ENCODE peak calls at places on chromosomes 16 and 17, in ten cellular contexts. Q is fibroblast of lung, L is thoracic aorta, U is astrocyte of the cerebellum, H is AG04449, G is retinal pigment epithelial cell, C is right atrium auricular region, F is left ventricle myocardium inferior, A is heart right ventricle, D is PC-9. B is an unnamed sample.

GRCh38 chr16:29994613-29995329 is 646 bp downstream of the HIRIP3 start:
- DNase-seq in H (no peak), U (no peak), L (no peak), F (no peak), D (peak), A (peak), G (no peak), Q (no peak), C (no peak), B (peak)

GRCh38 chr17:4949321-4950074 is 1.2 kb upstream of the PFN1 start:
- DNase-seq in D (peak), F (peak), L (no peak), H (no peak), G (no peak), A (peak), C (peak), U (no peak), Q (peak), B (peak)

GRCh38 chr17:37373530-37374159 is 2.1 kb upstream of the C17orf78 start:
- DNase-seq in F (peak), G (peak), H (peak), Q (peak), U (peak), D (peak), C (peak), A (no peak), L (no peak), B (peak)

GRCh38 chr16:30472328-30472942 is at the start of gene ITGAL:
- DNase-seq in G (no peak), A (peak), Q (no peak), F (peak), U (no peak), L (no peak), C (peak), H (no peak), D (no peak), B (no peak)

GRCh38 chr16:60636117-60636516 is 1400.1 kb downstream of the CDH8 start:
- DNase-seq in D (peak), C (no peak), L (no peak), H (no peak), U (no peak), F (no peak), G (no peak), A (no peak), Q (no peak), B (no peak)

GRCh38 chr17:32769846-32770245 is 107.1 kb downstream of the MYO1D start:
- DNase-seq in U (no peak), Q (no peak), H (no peak), C (no peak), D (peak), F (no peak), A (no peak), L (no peak), G (no peak), B (peak)

GRCh38 chr17:2212328-2212981 is 91.1 kb downstream of the SMG6 start:
- DNase-seq in Q (peak), U (no peak), H (no peak), D (peak), G (peak), C (peak), A (no peak), F (peak), L (peak), B (peak)

GRCh38 chr17:9432121-9432866 is 143.3 kb downstream of the STX8 start:
- DNase-seq in Q (peak), L (no peak), C (no peak), G (no peak), D (no peak), H (no peak), A (no peak), U (no peak), F (no peak), B (peak)

GRCh38 chr16:17270683-17271109 is 200.1 kb downstream of the XYLT1 start:
- DNase-seq in H (no peak), D (no peak), G (no peak), F (no peak), U (no peak), Q (no peak), L (no peak), C (no peak), A (no peak), B (no peak)

GRCh38 chr17:19426631-19427030 is 15.6 kb downstream of the RNF112 start:
- DNase-seq in D (no peak), L (no peak), U (no peak), Q (no peak), C (no peak), G (no peak), F (no peak), H (no peak), A (no peak), B (no peak)

GRCh38 chr16:58499615-58500328 is at the start of gene NDRG4:
- DNase-seq in L (no peak), F (no peak), A (peak), G (peak), D (peak), U (peak), C (no peak), Q (peak), H (peak), B (peak)

GRCh38 chr16:84458606-84459516 is 45.6 kb downstream of the MEAK7 start:
- DNase-seq in G (no peak), A (no peak), H (no peak), F (no peak), C (no peak), D (no peak), U (no peak), L (no peak), Q (no peak), B (no peak)

GRCh38 chr17:28008526-28008925 is 34.0 kb upstream of the NLK start:
- DNase-seq in U (peak), Q (peak), G (peak), F (peak), H (peak), L (no peak), C (no peak), D (peak), A (peak), B (peak)

GRCh38 chr17:63308272-63308671 is 137.8 kb downstream of the CYB561 start:
- DNase-seq in G (no peak), H (no peak), C (no peak), F (no peak), L (no peak), A (no peak), Q (no peak), U (no peak), D (no peak), B (no peak)

GRCh38 chr16:5008311-5008731 is 25.4 kb downstream of the NAGPA start:
- DNase-seq in L (no peak), A (no peak), F (no peak), D (no peak), G (no peak), C (no peak), U (no peak), H (no peak), Q (no peak), B (no peak)

GRCh38 chr16:14069818-14070217 is 1.3 kb upstream of the MRTFB start:
- DNase-seq in C (no peak), Q (no peak), U (no peak), F (no peak), D (no peak), G (no peak), L (no peak), A (no peak), H (no peak), B (no peak)

GRCh38 chr16:87240211-87241134 is 76.7 kb downstream of the C16orf95 start:
- DNase-seq in F (no peak), Q (peak), L (no peak), H (no peak), C (no peak), A (no peak), G (no peak), U (no peak), D (peak), B (peak)

GRCh38 chr16:20613471-20613887 is 37.3 kb upstream of the ACSM2B start:
- DNase-seq in U (no peak), G (no peak), H (no peak), D (no peak), A (no peak), L (no peak), Q (no peak), F (no peak), C (no peak), B (no peak)

GRCh38 chr17:19270951-19271611 is 33.9 kb downstream of the EPN2 start:
- DNase-seq in Q (no peak), U (no peak), D (no peak), A (peak), F (peak), H (no peak), L (no peak), G (no peak), C (peak), B (no peak)

GRCh38 chr17:77919276-77919675 is 39.2 kb upstream of the TNRC6C start:
- DNase-seq in U (no peak), L (no peak), H (no peak), C (no peak), D (no peak), F (no peak), G (no peak), Q (no peak), A (no peak), B (no peak)

GRCh38 chr16:23141500-23141899 is 7.8 kb downstream of the USP31 start:
- DNase-seq in H (no peak), L (no peak), A (no peak), G (no peak), C (no peak), D (no peak), Q (no peak), F (no peak), U (no peak), B (no peak)

GRCh38 chr17:5931611-5932010 is 138.6 kb upstream of the WSCD1 start:
- DNase-seq in A (no peak), G (no peak), Q (no peak), L (no peak), H (no peak), D (no peak), F (no peak), C (no peak), U (no peak), B (no peak)

GRCh38 chr16:51624083-51624775 is 473.2 kb upstream of the SALL1 start:
- DNase-seq in D (no peak), H (no peak), L (no peak), Q (no peak), A (no peak), F (no peak), U (no peak), C (no peak), G (no peak), B (no peak)

GRCh38 chr17:37592291-37592690 is 16.9 kb downstream of the SYNRG start:
- DNase-seq in L (no peak), C (no peak), Q (peak), H (no peak), U (no peak), F (no peak), D (no peak), A (no peak), G (no peak), B (peak)

DNA sequence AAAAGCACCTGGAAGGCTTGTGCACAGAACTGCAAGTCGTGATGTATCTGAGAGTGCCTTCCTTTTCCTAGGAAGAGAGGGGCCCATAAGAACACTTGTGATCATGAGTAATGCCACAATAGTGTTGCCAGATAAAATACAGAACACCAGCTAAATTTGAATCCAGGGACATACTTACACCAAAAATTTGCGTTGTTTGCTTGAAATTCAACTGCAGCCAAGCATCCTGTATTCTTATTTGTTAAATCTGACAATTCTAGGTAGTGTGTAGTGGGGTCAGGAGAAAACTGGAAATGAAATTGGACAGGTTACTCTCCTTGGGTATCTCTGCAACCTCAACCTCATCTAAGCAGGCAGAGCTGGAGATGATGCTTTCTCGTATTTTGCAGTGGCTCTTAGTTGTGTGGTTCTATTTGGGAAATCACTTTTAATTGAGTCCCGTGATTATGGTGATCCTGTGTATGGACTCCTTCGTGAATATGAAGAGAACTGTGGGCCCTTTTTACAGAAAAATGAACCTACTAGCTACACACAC is 12.0 kb downstream of the SLC35B1 start:
- DNase-seq in H (no peak), Q (no peak), G (no peak), F (no peak), C (no peak), A (no peak), L (no peak), U (no peak), D (no peak), B (no peak)
- TF ChIP-seq CTCF in H (no peak), Q (no peak), G (no peak), F (peak), C (no peak), A (no peak), L (no peak), U (no peak), D (no peak), B (no peak)

GRCh38 chr17:44216674-44217073 is 2.8 kb downstream of the UBTF start:
- DNase-seq in L (no peak), A (no peak), D (no peak), F (no peak), G (no peak), C (no peak), Q (no peak), H (no peak), U (no peak), B (no peak)
- H3K4me3 ChIP-seq in L (no peak), A (no peak), D (no peak), F (no peak), G (no peak), C (no peak), Q (no peak), H (no peak), U (no peak), B (no peak)

GRCh38 chr17:42094375-42095069 is 3.8 kb downstream of the ZNF385C start:
- DNase-seq in C (no peak), H (no peak), F (no peak), D (no peak), G (no peak), U (no peak), L (no peak), A (no peak), Q (no peak), B (no peak)

GRCh38 chr17:42097691-42098661 is at the start of gene ZNF385C:
- DNase-seq in D (no peak), Q (no peak), L (no peak), H (no peak), C (no peak), U (no peak), F (no peak), A (no peak), G (no peak), B (no peak)

GRCh38 chr17:42098747-42099399 is 600 bp upstream of the ZNF385C start:
- DNase-seq in F (no peak), Q (no peak), A (no peak), C (no peak), H (no peak), G (no peak), L (no peak), D (no peak), U (no peak), B (no peak)

GRCh38 chr17:42101513-42102292 is 3.4 kb upstream of the ZNF385C start:
- DNase-seq in F (peak), L (peak), H (no peak), Q (peak), A (peak), G (no peak), C (peak), U (peak), D (no peak), B (peak)

GRCh38 chr17:42096360-42097111 is 1.7 kb downstream of the ZNF385C start:
- DNase-seq in A (no peak), H (no peak), L (no peak), F (no peak), C (no peak), D (no peak), Q (no peak), G (no peak), U (no peak), B (no peak)
- TF ChIP-seq CTCF in A (no peak), H (no peak), L (no peak), F (no peak), C (no peak), D (no peak), Q (no peak), G (no peak), U (no peak), B (no peak)

GRCh38 chr16:88430185-88430523 is 22.9 kb upstream of the ZFPM1 start:
- DNase-seq in Q (no peak), L (no peak), F (no peak), U (no peak), C (no peak), A (no peak), D (no peak), G (no peak), H (no peak), B (no peak)

GRCh38 chr16:88428616-88429386 is 24.3 kb upstream of the ZFPM1 start:
- DNase-seq in U (no peak), A (no peak), D (no peak), H (no peak), C (no peak), G (no peak), F (no peak), L (no peak), Q (no peak), B (no peak)

GRCh38 chr16:88430524-88431446 is 22.3 kb upstream of the ZFPM1 start:
- DNase-seq in G (no peak), U (no peak), A (peak), C (no peak), F (peak), L (no peak), D (no peak), Q (peak), H (no peak), B (no peak)

GRCh38 chr16:88428156-88428555 is 24.9 kb upstream of the ZFPM1 start:
- DNase-seq in Q (no peak), A (no peak), L (no peak), U (no peak), H (no peak), D (no peak), F (no peak), C (no peak), G (no peak), B (no peak)

DNA sequence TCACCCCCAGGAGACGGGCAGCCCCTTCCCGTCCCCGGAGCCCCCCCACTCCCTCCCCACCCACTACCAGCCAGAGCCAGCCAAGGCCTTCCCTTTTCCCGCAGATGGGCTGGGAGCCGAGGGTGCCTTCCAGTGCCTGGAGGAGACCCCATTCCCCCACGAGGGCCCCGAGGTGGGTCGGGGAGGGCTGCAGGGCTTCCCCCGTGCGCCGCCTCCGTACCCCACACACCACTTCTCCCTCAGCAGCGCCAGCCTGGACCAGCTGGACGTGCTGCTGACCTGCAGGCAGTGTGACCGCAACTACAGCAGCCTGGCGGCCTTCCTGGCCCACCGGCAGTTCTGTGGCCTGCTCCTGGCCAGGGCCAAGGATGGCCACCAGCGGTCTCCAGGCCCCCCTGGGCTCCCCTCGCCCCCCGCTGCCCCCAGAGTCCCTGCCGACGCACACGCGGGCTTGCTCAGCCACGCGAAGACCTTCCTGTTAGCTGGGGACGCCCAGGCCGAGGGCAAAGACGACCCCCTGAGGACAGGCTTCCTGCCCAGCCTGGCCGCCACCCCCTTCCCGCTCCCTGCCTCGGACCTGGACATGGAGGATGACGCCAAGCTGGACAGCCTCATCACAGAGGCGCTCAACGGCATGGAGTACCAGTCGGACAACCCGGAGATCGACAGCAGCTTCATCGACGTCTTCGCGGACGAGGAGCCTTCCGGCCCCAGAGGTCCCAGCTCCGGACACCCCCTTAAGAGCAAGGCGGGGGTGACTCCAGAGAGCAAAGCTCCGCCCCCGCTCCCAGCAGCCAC is 23.5 kb upstream of the ZFPM1 start:
- DNase-seq in U (no peak), Q (no peak), A (no peak), C (no peak), G (no peak), D (no peak), L (no peak), F (no peak), H (no peak), B (no peak)
- H3K4me3 ChIP-seq in U (no peak), Q (no peak), A (peak), C (peak), G (no peak), D (no peak), L (peak), F (peak), H (no peak), B (no peak)

GRCh38 chr16:53546988-53547391 is 44.0 kb upstream of the AKTIP start:
- DNase-seq in U (no peak), C (no peak), F (no peak), L (no peak), A (no peak), D (no peak), H (no peak), G (no peak), Q (peak), B (no peak)
- TF ChIP-seq CTCF in U (peak), C (no peak), F (peak), L (no peak), A (peak), D (peak), H (peak), G (peak), Q (no peak), B (no peak)

GRCh38 chr17:64774888-64775600 is 112.9 kb upstream of the SMURF2 start:
- DNase-seq in F (no peak), A (no peak), Q (no peak), U (no peak), C (peak), L (no peak), G (no peak), D (no peak), H (no peak), B (no peak)

GRCh38 chr17:64773836-64774761 is 112.0 kb upstream of the SMURF2 start:
- DNase-seq in L (no peak), F (no peak), A (no peak), H (no peak), Q (peak), D (peak), C (peak), U (peak), G (no peak), B (peak)

GRCh38 chr17:64771980-64772844 is 110.1 kb upstream of the SMURF2 start:
- DNase-seq in H (no peak), C (peak), F (no peak), G (no peak), A (no peak), U (no peak), D (no peak), Q (no peak), L (no peak), B (no peak)

GRCh38 chr17:64773386-64773835 is 111.3 kb upstream of the SMURF2 start:
- DNase-seq in C (peak), Q (no peak), D (no peak), G (no peak), L (no peak), A (no peak), U (no peak), F (no peak), H (no peak), B (no peak)

DNA sequence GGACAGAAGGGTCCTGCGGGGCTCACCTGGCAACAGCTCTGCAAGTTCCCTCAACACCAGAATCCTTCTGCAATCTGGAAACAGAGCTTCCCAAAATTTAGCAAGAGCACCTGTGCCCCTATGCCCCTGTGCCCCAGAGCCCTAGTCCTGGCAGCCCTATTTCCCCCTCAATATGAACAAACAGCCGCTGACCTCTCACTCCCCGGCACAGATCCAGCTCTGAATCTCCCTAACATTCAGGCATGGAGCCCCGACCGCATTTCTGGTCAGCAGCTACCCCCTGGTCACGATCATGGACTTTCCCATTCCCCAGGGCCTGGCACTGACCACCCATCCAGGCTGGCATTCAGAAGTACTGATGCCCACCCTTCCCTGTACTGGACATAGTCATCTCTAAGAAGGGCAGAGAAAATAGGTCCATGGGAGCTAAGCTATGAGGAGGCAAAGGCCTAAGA is 110.8 kb upstream of the SMURF2 start:
- DNase-seq in L (no peak), U (no peak), H (no peak), Q (no peak), D (no peak), F (no peak), A (no peak), C (no peak), G (no peak), B (no peak)
- H3K4me3 ChIP-seq in L (no peak), U (no peak), H (no peak), Q (no peak), D (peak), F (no peak), A (no peak), C (no peak), G (no peak), B (no peak)

B was measured in fibroblast of villous mesenchyme.